ENCODE peak calls at places on chromosomes 2 and 18, in four cellular contexts. I, J, Q and T are unnamed samples.

GRCh38 chr2:73896362-73897239 is 3.8 kb downstream of the ACTG2 start:
- DNase-seq in I (no peak), J (no peak), Q (peak; percentile 77), T (no peak)

GRCh38 chr2:24984912-24985311 is 13.2 kb upstream of the DNAJC27 start:
- DNase-seq in I (peak; percentile 69), J (no peak), Q (no peak), T (no peak)

GRCh38 chr2:65416945-65417344 is 15.5 kb downstream of the SPRED2 start:
- DNase-seq in I (no peak), J (no peak), Q (no peak), T (no peak)

GRCh38 chr18:8951491-8951890 is 151.0 kb upstream of the NDUFV2 start:
- DNase-seq in I (no peak), J (no peak), Q (no peak), T (no peak)

GRCh38 chr18:74840492-74841167 is 243.0 kb downstream of the ZNF407 start:
- DNase-seq in I (no peak), J (no peak), Q (peak; percentile 84), T (peak; percentile 29)

GRCh38 chr2:19667085-19667484 is 234.7 kb downstream of the TTC32 start:
- DNase-seq in I (no peak), J (no peak), Q (peak; percentile 41), T (no peak)

GRCh38 chr2:105744091-105744908 is 412 bp upstream of the NCK2 start:
- DNase-seq in I (no peak), J (no peak), Q (peak; percentile 52), T (no peak)

GRCh38 chr18:434410-434809 is 66.1 kb downstream of the COLEC12 start:
- DNase-seq in I (no peak), J (no peak), Q (peak; percentile 16), T (no peak)

GRCh38 chr2:28801726-28802125 is 8.9 kb upstream of the SPDYA start:
- DNase-seq in I (no peak), J (no peak), Q (peak; percentile 47), T (no peak)

GRCh38 chr2:92326-92725 is 46.0 kb upstream of the FAM110C start:
- DNase-seq in I (no peak), J (no peak), Q (no peak), T (no peak)

GRCh38 chr2:177325554-177325953 is 61.0 kb upstream of the NFE2L2 start:
- DNase-seq in I (no peak), J (no peak), Q (peak; percentile 50), T (no peak)

GRCh38 chr2:232898592-232899541 is 28.8 kb downstream of the SNORC start:
- DNase-seq in I (no peak), J (no peak), Q (no peak), T (peak; percentile 50)

GRCh38 chr2:47568164-47568861 is 165.4 kb downstream of the MSH2 start:
- DNase-seq in I (no peak), J (no peak), Q (no peak), T (no peak)

GRCh38 chr18:42414756-42415454 is 459.9 kb downstream of the PIK3C3 start:
- DNase-seq in I (no peak), J (no peak), Q (no peak), T (no peak)

GRCh38 chr2:120013569-120014223 is 819 bp downstream of the EPB41L5 start:
- DNase-seq in I (no peak), J (no peak), Q (no peak), T (no peak)

GRCh38 chr2:20061476-20061875 is 10.0 kb upstream of the LAPTM4A start:
- DNase-seq in I (no peak), J (no peak), Q (peak; percentile 40), T (no peak)

GRCh38 chr2:133674066-133674432 is 105.8 kb upstream of the NCKAP5 start:
- DNase-seq in I (no peak), J (no peak), Q (no peak), T (no peak)

GRCh38 chr18:14928396-14928795 is 180.4 kb downstream of the ANKRD30B start:
- DNase-seq in I (no peak), J (no peak), Q (no peak), T (no peak)

GRCh38 chr2:61949458-61950107 is 44.1 kb downstream of the COMMD1 start:
- DNase-seq in I (no peak), J (no peak), Q (no peak), T (no peak)

GRCh38 chr2:189350515-189351209 is 90.6 kb upstream of the WDR75 start:
- DNase-seq in I (no peak), J (no peak), Q (peak; percentile 84), T (no peak)

GRCh38 chr2:168574856-168575630 is 119.0 kb downstream of the CERS6 start:
- DNase-seq in I (no peak), J (no peak), Q (no peak), T (no peak)

GRCh38 chr2:28566441-28567075 is 70.7 kb downstream of the PLB1 start:
- DNase-seq in I (peak; percentile 84), J (peak; percentile 94), Q (peak; percentile 82), T (no peak)

GRCh38 chr2:233455006-233455405 is 100.7 kb downstream of the DGKD start:
- DNase-seq in I (no peak), J (no peak), Q (no peak), T (no peak)

GRCh38 chr2:178733975-178734374 is 73.2 kb downstream of the TTN start:
- DNase-seq in I (no peak), J (no peak), Q (no peak), T (no peak)

GRCh38 chr2:19299032-19299431 is 59.4 kb downstream of the OSR1 start:
- DNase-seq in I (no peak), J (no peak), Q (no peak), T (no peak)

GRCh38 chr18:985301-985700 is 80.6 kb downstream of the ADCYAP1 start:
- DNase-seq in I (no peak), J (no peak), Q (no peak), T (no peak)

GRCh38 chr2:101420623-101421022 is 33.3 kb upstream of the CREG2 start:
- DNase-seq in I (no peak), J (no peak), Q (no peak), T (no peak)

GRCh38 chr2:211737282-211737681 is 801.3 kb downstream of the ERBB4 start:
- DNase-seq in I (no peak), J (no peak), Q (peak; percentile 10), T (no peak)

GRCh38 chr2:181862583-181863281 is 28.8 kb upstream of the ITPRID2 start:
- DNase-seq in I (no peak), J (no peak), Q (no peak), T (no peak)

GRCh38 chr18:3012920-3013810 is at the start of gene LPIN2:
- DNase-seq in I (peak; percentile 92), J (peak; percentile 97), Q (peak; percentile 96), T (peak; percentile 68)

GRCh38 chr2:8761529-8762164 is 75.8 kb downstream of the KIDINS220 start:
- DNase-seq in I (no peak), J (no peak), Q (peak; percentile 39), T (peak; percentile 16)

GRCh38 chr2:197028230-197028629 is 101.7 kb upstream of the PGAP1 start:
- DNase-seq in I (no peak), J (no peak), Q (peak; percentile 91), T (peak; percentile 71)